ENCODE peak calls at places on chromosomes 4 and X, in seven cellular contexts. One of them, this sample, is unnamed.

GRCh38 chr4:105150511-105150910 is 3.8 kb downstream of the TET2 start:
- DNase-seq in T1000: no peak
- DNase-seq in GM20000: no peak
- DNase-seq in natural killer cell: no peak
- DNase-seq in germinal center: no peak
- DNase-seq in T-helper 9 cell: no peak
- DNase-seq in tibial artery: no peak
- DNase-seq in this sample: no peak

GRCh38 chr4:20254517-20255250 is 3.0 kb downstream of the SLIT2 start:
- DNase-seq in T-helper 9 cell: no peak
- DNase-seq in T1000: peak; percentile 36
- DNase-seq in tibial artery: peak; percentile 31
- DNase-seq in germinal center: peak; percentile 36
- DNase-seq in natural killer cell: no peak
- DNase-seq in GM20000: peak; percentile 23
- DNase-seq in this sample: no peak

GRCh38 chrX:40078489-40079288 is 19.1 kb downstream of the BCOR start:
- DNase-seq in germinal center: no peak
- DNase-seq in GM20000: no peak
- DNase-seq in natural killer cell: no peak
- DNase-seq in T-helper 9 cell: no peak
- DNase-seq in T1000: no peak
- DNase-seq in tibial artery: no peak
- DNase-seq in this sample: no peak

GRCh38 chr4:156774422-156774821 is 197.2 kb downstream of the PDGFC start:
- DNase-seq in T1000: no peak
- DNase-seq in germinal center: no peak
- DNase-seq in tibial artery: no peak
- DNase-seq in T-helper 9 cell: no peak
- DNase-seq in GM20000: no peak
- DNase-seq in natural killer cell: no peak
- DNase-seq in this sample: no peak

GRCh38 chrX:70979136-70979762 is 48.4 kb upstream of the SLC7A3 start:
- DNase-seq in T1000: no peak
- DNase-seq in tibial artery: no peak
- DNase-seq in natural killer cell: no peak
- DNase-seq in GM20000: no peak
- DNase-seq in germinal center: no peak
- DNase-seq in T-helper 9 cell: no peak
- DNase-seq in this sample: no peak

GRCh38 chr4:37812713-37813112 is 13.8 kb upstream of the PGM2 start:
- DNase-seq in tibial artery: no peak
- DNase-seq in natural killer cell: no peak
- DNase-seq in T1000: peak; percentile 14
- DNase-seq in GM20000: no peak
- DNase-seq in T-helper 9 cell: no peak
- DNase-seq in germinal center: no peak
- DNase-seq in this sample: no peak

GRCh38 chr4:113077611-113078010 is 28.2 kb downstream of the ANK2 start:
- DNase-seq in T-helper 9 cell: no peak
- DNase-seq in natural killer cell: no peak
- DNase-seq in tibial artery: no peak
- DNase-seq in T1000: no peak
- DNase-seq in GM20000: no peak
- DNase-seq in germinal center: no peak
- DNase-seq in this sample: no peak

GRCh38 chrX:112820364-112821308 is 20.0 kb downstream of the AMOT start:
- DNase-seq in T1000: no peak
- DNase-seq in germinal center: no peak
- DNase-seq in GM20000: no peak
- DNase-seq in tibial artery: no peak
- DNase-seq in T-helper 9 cell: no peak
- DNase-seq in natural killer cell: no peak
- DNase-seq in this sample: no peak

GRCh38 chr4:153541426-153542096 is 75.4 kb downstream of the TMEM131L start:
- DNase-seq in T-helper 9 cell: no peak
- DNase-seq in GM20000: no peak
- DNase-seq in natural killer cell: no peak
- DNase-seq in T1000: no peak
- DNase-seq in germinal center: no peak
- DNase-seq in tibial artery: no peak
- DNase-seq in this sample: no peak

GRCh38 chr4:169677150-169677732 is 56.9 kb downstream of the CLCN3 start:
- DNase-seq in GM20000: no peak
- DNase-seq in tibial artery: no peak
- DNase-seq in T1000: no peak
- DNase-seq in natural killer cell: no peak
- DNase-seq in germinal center: no peak
- DNase-seq in T-helper 9 cell: no peak
- DNase-seq in this sample: no peak

GRCh38 chr4:144712775-144713174 is 66.8 kb downstream of the HHIP start:
- DNase-seq in tibial artery: no peak
- DNase-seq in germinal center: no peak
- DNase-seq in T-helper 9 cell: no peak
- DNase-seq in GM20000: no peak
- DNase-seq in natural killer cell: no peak
- DNase-seq in T1000: no peak
- DNase-seq in this sample: no peak

GRCh38 chr4:176875026-176875425 is 82.3 kb upstream of the VEGFC start:
- DNase-seq in T1000: no peak
- DNase-seq in T-helper 9 cell: no peak
- DNase-seq in germinal center: no peak
- DNase-seq in natural killer cell: no peak
- DNase-seq in tibial artery: no peak
- DNase-seq in GM20000: no peak
- DNase-seq in this sample: no peak

GRCh38 chrX:73213734-73214133 is 917 bp downstream of the NAP1L2 start:
- DNase-seq in natural killer cell: no peak
- DNase-seq in T1000: no peak
- DNase-seq in tibial artery: no peak
- DNase-seq in germinal center: no peak
- DNase-seq in GM20000: no peak
- DNase-seq in T-helper 9 cell: no peak
- DNase-seq in this sample: no peak

GRCh38 chrX:107632291-107632690 is 4.0 kb downstream of the PRPS1 start:
- DNase-seq in T-helper 9 cell: no peak
- DNase-seq in T1000: no peak
- DNase-seq in tibial artery: no peak
- DNase-seq in germinal center: no peak
- DNase-seq in GM20000: no peak
- DNase-seq in natural killer cell: no peak
- DNase-seq in this sample: no peak

GRCh38 chrX:12771445-12772069 is 19.7 kb upstream of the PRPS2 start:
- DNase-seq in germinal center: peak; percentile 62
- DNase-seq in T-helper 9 cell: peak; percentile 53
- DNase-seq in tibial artery: peak; percentile 22
- DNase-seq in GM20000: peak; percentile 64
- DNase-seq in T1000: no peak
- DNase-seq in natural killer cell: peak; percentile 36
- DNase-seq in this sample: no peak

GRCh38 chr4:33709247-33709646 is 2535.1 kb downstream of the ARAP2 start:
- DNase-seq in T-helper 9 cell: no peak
- DNase-seq in natural killer cell: no peak
- DNase-seq in GM20000: no peak
- DNase-seq in germinal center: no peak
- DNase-seq in tibial artery: no peak
- DNase-seq in T1000: peak; percentile 28
- DNase-seq in this sample: no peak

GRCh38 chrX:30373951-30374350 is 64.8 kb upstream of the NR0B1 start:
- DNase-seq in GM20000: no peak
- DNase-seq in germinal center: no peak
- DNase-seq in tibial artery: no peak
- DNase-seq in T-helper 9 cell: no peak
- DNase-seq in natural killer cell: no peak
- DNase-seq in T1000: no peak
- DNase-seq in this sample: no peak

GRCh38 chrX:9525511-9526248 is 60.8 kb downstream of the TBL1X start:
- DNase-seq in natural killer cell: no peak
- DNase-seq in germinal center: peak; percentile 19
- DNase-seq in T-helper 9 cell: no peak
- DNase-seq in tibial artery: no peak
- DNase-seq in T1000: no peak
- DNase-seq in GM20000: no peak
- DNase-seq in this sample: no peak

GRCh38 chrX:71657267-71657666 is 10.1 kb upstream of the LOC101059915 start:
- DNase-seq in natural killer cell: no peak
- DNase-seq in GM20000: no peak
- DNase-seq in T-helper 9 cell: no peak
- DNase-seq in T1000: no peak
- DNase-seq in tibial artery: no peak
- DNase-seq in germinal center: no peak
- DNase-seq in this sample: no peak

GRCh38 chrX:47133493-47133892 is 11.0 kb downstream of the NDUFB11 start:
- DNase-seq in GM20000: no peak
- DNase-seq in natural killer cell: no peak
- DNase-seq in tibial artery: no peak
- DNase-seq in germinal center: no peak
- DNase-seq in T1000: no peak
- DNase-seq in T-helper 9 cell: no peak
- DNase-seq in this sample: no peak

GRCh38 chr4:3494501-3494900 is 31.4 kb downstream of the DOK7 start:
- DNase-seq in tibial artery: no peak
- DNase-seq in T1000: no peak
- DNase-seq in GM20000: no peak
- DNase-seq in natural killer cell: no peak
- DNase-seq in germinal center: no peak
- DNase-seq in T-helper 9 cell: no peak
- DNase-seq in this sample: no peak

GRCh38 chr4:89586864-89587263 is 250.1 kb downstream of the SNCA start:
- DNase-seq in tibial artery: no peak
- DNase-seq in natural killer cell: no peak
- DNase-seq in germinal center: no peak
- DNase-seq in GM20000: no peak
- DNase-seq in T1000: no peak
- DNase-seq in T-helper 9 cell: no peak
- DNase-seq in this sample: no peak

GRCh38 chrX:5337160-5337559 is 891.5 kb downstream of the NLGN4X start:
- DNase-seq in T-helper 9 cell: no peak
- DNase-seq in GM20000: no peak
- DNase-seq in tibial artery: no peak
- DNase-seq in T1000: no peak
- DNase-seq in natural killer cell: no peak
- DNase-seq in germinal center: no peak
- DNase-seq in this sample: no peak

GRCh38 chr4:24932831-24933230 is 20.0 kb upstream of the CCDC149 start:
- DNase-seq in natural killer cell: no peak
- DNase-seq in GM20000: no peak
- DNase-seq in tibial artery: no peak
- DNase-seq in T-helper 9 cell: no peak
- DNase-seq in T1000: no peak
- DNase-seq in germinal center: no peak
- DNase-seq in this sample: no peak

GRCh38 chrX:150967786-150968185 is 15.3 kb upstream of the HMGB3 start:
- DNase-seq in natural killer cell: no peak
- DNase-seq in T1000: no peak
- DNase-seq in germinal center: no peak
- DNase-seq in GM20000: no peak
- DNase-seq in T-helper 9 cell: no peak
- DNase-seq in tibial artery: no peak
- DNase-seq in this sample: no peak

GRCh38 chr4:15232725-15233597 is 194.9 kb upstream of the C1QTNF7 start:
- DNase-seq in T1000: peak; percentile 13
- DNase-seq in T-helper 9 cell: no peak
- DNase-seq in germinal center: no peak
- DNase-seq in GM20000: peak; percentile 15
- DNase-seq in tibial artery: no peak
- DNase-seq in natural killer cell: no peak
- DNase-seq in this sample: no peak

GRCh38 chrX:71941771-71942170 is 31.1 kb downstream of the NHSL2 start:
- DNase-seq in T-helper 9 cell: no peak
- DNase-seq in T1000: no peak
- DNase-seq in tibial artery: peak; percentile 58
- DNase-seq in germinal center: no peak
- DNase-seq in natural killer cell: no peak
- DNase-seq in GM20000: no peak
- DNase-seq in this sample: peak; percentile 83

GRCh38 chr4:107736924-107737448 is 17.0 kb upstream of the PAPSS1 start:
- DNase-seq in germinal center: peak; percentile 50
- DNase-seq in natural killer cell: peak; percentile 21
- DNase-seq in tibial artery: no peak
- DNase-seq in T1000: peak; percentile 25
- DNase-seq in GM20000: peak; percentile 45
- DNase-seq in T-helper 9 cell: peak; percentile 16
- DNase-seq in this sample: no peak

This sample was measured in vagina.